ENCODE peak calls at places on chromosomes 1 and 21, in four cellular contexts. One of them, this sample, is unnamed.

GRCh38 chr1:93569479-93569878 is 112.2 kb downstream of the BCAR3 start:
- DNase-seq in tibial artery: no peak
- DNase-seq in AG04449: no peak
- DNase-seq in activated CD8-positive, alpha-beta T cell treated with anti-CD3 and anti-CD28 coated beads for 36 hours: no peak
- DNase-seq in this sample: no peak

GRCh38 chr1:43908858-43909257 is 24.7 kb upstream of the ARTN start:
- DNase-seq in AG04449: no peak
- DNase-seq in tibial artery: no peak
- DNase-seq in activated CD8-positive, alpha-beta T cell treated with anti-CD3 and anti-CD28 coated beads for 36 hours: no peak
- DNase-seq in this sample: no peak

GRCh38 chr1:179591592-179592580 is at the start of gene TDRD5:
- DNase-seq in activated CD8-positive, alpha-beta T cell treated with anti-CD3 and anti-CD28 coated beads for 36 hours: no peak
- DNase-seq in AG04449: no peak
- DNase-seq in tibial artery: no peak
- DNase-seq in this sample: peak

GRCh38 chr1:3097231-3097630 is 28.2 kb downstream of the PRDM16 start:
- DNase-seq in activated CD8-positive, alpha-beta T cell treated with anti-CD3 and anti-CD28 coated beads for 36 hours: no peak
- DNase-seq in AG04449: no peak
- DNase-seq in tibial artery: no peak
- DNase-seq in this sample: no peak

GRCh38 chr1:87333692-87334347 is 5.1 kb downstream of the LMO4 start:
- DNase-seq in AG04449: no peak
- DNase-seq in activated CD8-positive, alpha-beta T cell treated with anti-CD3 and anti-CD28 coated beads for 36 hours: peak
- DNase-seq in tibial artery: no peak
- DNase-seq in this sample: peak

GRCh38 chr1:200337831-200338230 is 72.0 kb downstream of the ZNF281 start:
- DNase-seq in AG04449: no peak
- DNase-seq in activated CD8-positive, alpha-beta T cell treated with anti-CD3 and anti-CD28 coated beads for 36 hours: no peak
- DNase-seq in tibial artery: no peak
- DNase-seq in this sample: no peak

GRCh38 chr1:14602131-14602530 is 3.6 kb downstream of the KAZN start:
- DNase-seq in tibial artery: no peak
- DNase-seq in AG04449: no peak
- DNase-seq in activated CD8-positive, alpha-beta T cell treated with anti-CD3 and anti-CD28 coated beads for 36 hours: no peak
- DNase-seq in this sample: no peak

GRCh38 chr1:178818416-178818815 is 52.5 kb downstream of the ANGPTL1 start:
- DNase-seq in tibial artery: no peak
- DNase-seq in AG04449: peak
- DNase-seq in activated CD8-positive, alpha-beta T cell treated with anti-CD3 and anti-CD28 coated beads for 36 hours: no peak
- DNase-seq in this sample: no peak

GRCh38 chr1:22749919-22750670 is 39.5 kb downstream of the EPHB2 start:
- DNase-seq in tibial artery: peak
- DNase-seq in activated CD8-positive, alpha-beta T cell treated with anti-CD3 and anti-CD28 coated beads for 36 hours: peak
- DNase-seq in AG04449: peak
- DNase-seq in this sample: no peak

GRCh38 chr1:200733907-200734306 is 4.8 kb upstream of the CAMSAP2 start:
- DNase-seq in activated CD8-positive, alpha-beta T cell treated with anti-CD3 and anti-CD28 coated beads for 36 hours: peak
- DNase-seq in AG04449: no peak
- DNase-seq in tibial artery: no peak
- DNase-seq in this sample: no peak

GRCh38 chr1:245247356-245247755 is 92.6 kb downstream of the KIF26B start:
- DNase-seq in AG04449: no peak
- DNase-seq in tibial artery: no peak
- DNase-seq in activated CD8-positive, alpha-beta T cell treated with anti-CD3 and anti-CD28 coated beads for 36 hours: no peak
- DNase-seq in this sample: no peak

GRCh38 chr1:14538335-14538734 is 60.1 kb upstream of the KAZN start:
- DNase-seq in tibial artery: no peak
- DNase-seq in AG04449: no peak
- DNase-seq in activated CD8-positive, alpha-beta T cell treated with anti-CD3 and anti-CD28 coated beads for 36 hours: no peak
- DNase-seq in this sample: no peak

GRCh38 chr1:39672551-39672947 is 642 bp upstream of the NT5C1A start:
- DNase-seq in AG04449: no peak
- DNase-seq in tibial artery: no peak
- DNase-seq in activated CD8-positive, alpha-beta T cell treated with anti-CD3 and anti-CD28 coated beads for 36 hours: peak
- DNase-seq in this sample: peak

GRCh38 chr1:226569879-226570547 is 21.4 kb downstream of the STUM start:
- DNase-seq in activated CD8-positive, alpha-beta T cell treated with anti-CD3 and anti-CD28 coated beads for 36 hours: peak
- DNase-seq in tibial artery: peak
- DNase-seq in AG04449: no peak
- DNase-seq in this sample: peak

GRCh38 chr1:170494369-170494768 is 37.6 kb upstream of the GORAB start:
- DNase-seq in activated CD8-positive, alpha-beta T cell treated with anti-CD3 and anti-CD28 coated beads for 36 hours: no peak
- DNase-seq in AG04449: no peak
- DNase-seq in tibial artery: no peak
- DNase-seq in this sample: no peak

GRCh38 chr1:47870946-47871750 is 126.0 kb downstream of the TRABD2B start:
- DNase-seq in activated CD8-positive, alpha-beta T cell treated with anti-CD3 and anti-CD28 coated beads for 36 hours: no peak
- DNase-seq in AG04449: no peak
- DNase-seq in tibial artery: no peak
- DNase-seq in this sample: no peak

GRCh38 chr21:22890656-22891055 is 1892.4 kb downstream of the NCAM2 start:
- DNase-seq in activated CD8-positive, alpha-beta T cell treated with anti-CD3 and anti-CD28 coated beads for 36 hours: no peak
- DNase-seq in AG04449: no peak
- DNase-seq in tibial artery: no peak
- DNase-seq in this sample: no peak

GRCh38 chr1:69649383-69649782 is 81.7 kb downstream of the LRRC7 start:
- DNase-seq in AG04449: no peak
- DNase-seq in tibial artery: no peak
- DNase-seq in activated CD8-positive, alpha-beta T cell treated with anti-CD3 and anti-CD28 coated beads for 36 hours: no peak
- DNase-seq in this sample: no peak

GRCh38 chr1:151851886-151852285 is 1.6 kb downstream of the THEM5 start:
- DNase-seq in activated CD8-positive, alpha-beta T cell treated with anti-CD3 and anti-CD28 coated beads for 36 hours: no peak
- DNase-seq in tibial artery: no peak
- DNase-seq in AG04449: no peak
- DNase-seq in this sample: no peak

GRCh38 chr1:225460737-225461532 is 33.1 kb upstream of the LBR start:
- DNase-seq in activated CD8-positive, alpha-beta T cell treated with anti-CD3 and anti-CD28 coated beads for 36 hours: peak
- DNase-seq in tibial artery: peak
- DNase-seq in AG04449: no peak
- DNase-seq in this sample: no peak

GRCh38 chr1:90000934-90001676 is 6.2 kb downstream of the ZNF326 start:
- DNase-seq in AG04449: no peak
- DNase-seq in tibial artery: no peak
- DNase-seq in activated CD8-positive, alpha-beta T cell treated with anti-CD3 and anti-CD28 coated beads for 36 hours: no peak
- DNase-seq in this sample: no peak

GRCh38 chr1:7899741-7900140 is 40.9 kb downstream of the TNFRSF9 start:
- DNase-seq in AG04449: no peak
- DNase-seq in tibial artery: no peak
- DNase-seq in activated CD8-positive, alpha-beta T cell treated with anti-CD3 and anti-CD28 coated beads for 36 hours: no peak
- DNase-seq in this sample: no peak

GRCh38 chr1:38301040-38301439 is 254.4 kb upstream of the POU3F1 start:
- DNase-seq in AG04449: no peak
- DNase-seq in tibial artery: no peak
- DNase-seq in activated CD8-positive, alpha-beta T cell treated with anti-CD3 and anti-CD28 coated beads for 36 hours: no peak
- DNase-seq in this sample: no peak

GRCh38 chr21:45304945-45305344 is 17.2 kb upstream of the POFUT2 start:
- DNase-seq in AG04449: no peak
- DNase-seq in activated CD8-positive, alpha-beta T cell treated with anti-CD3 and anti-CD28 coated beads for 36 hours: peak
- DNase-seq in tibial artery: peak
- DNase-seq in this sample: no peak

GRCh38 chr1:234185438-234185837 is 187.8 kb upstream of the COA6 start:
- DNase-seq in tibial artery: no peak
- DNase-seq in AG04449: no peak
- DNase-seq in activated CD8-positive, alpha-beta T cell treated with anti-CD3 and anti-CD28 coated beads for 36 hours: no peak
- DNase-seq in this sample: no peak

GRCh38 chr1:201640624-201641023 is 101.7 kb downstream of the NAV1 start:
- DNase-seq in tibial artery: no peak
- DNase-seq in activated CD8-positive, alpha-beta T cell treated with anti-CD3 and anti-CD28 coated beads for 36 hours: no peak
- DNase-seq in AG04449: no peak
- DNase-seq in this sample: no peak

GRCh38 chr21:30707409-30707808 is 11.2 kb downstream of the KRTAP21-3 start:
- DNase-seq in activated CD8-positive, alpha-beta T cell treated with anti-CD3 and anti-CD28 coated beads for 36 hours: no peak
- DNase-seq in AG04449: no peak
- DNase-seq in tibial artery: no peak
- DNase-seq in this sample: no peak

GRCh38 chr1:45563843-45564242 is 13.2 kb downstream of the AKR1A1 start:
- DNase-seq in AG04449: no peak
- DNase-seq in tibial artery: no peak
- DNase-seq in activated CD8-positive, alpha-beta T cell treated with anti-CD3 and anti-CD28 coated beads for 36 hours: no peak
- DNase-seq in this sample: no peak

GRCh38 chr1:155982106-155982505 is 3.8 kb upstream of the ARHGEF2 start:
- DNase-seq in activated CD8-positive, alpha-beta T cell treated with anti-CD3 and anti-CD28 coated beads for 36 hours: no peak
- DNase-seq in tibial artery: no peak
- DNase-seq in AG04449: no peak
- DNase-seq in this sample: no peak

GRCh38 chr21:31331231-31331630 is 12.8 kb downstream of the TIAM1 start:
- DNase-seq in activated CD8-positive, alpha-beta T cell treated with anti-CD3 and anti-CD28 coated beads for 36 hours: no peak
- DNase-seq in tibial artery: no peak
- DNase-seq in AG04449: no peak
- DNase-seq in this sample: no peak

GRCh38 chr1:205493241-205494085 is 11.0 kb upstream of the CDK18 start:
- DNase-seq in AG04449: no peak
- DNase-seq in tibial artery: peak
- DNase-seq in activated CD8-positive, alpha-beta T cell treated with anti-CD3 and anti-CD28 coated beads for 36 hours: peak
- DNase-seq in this sample: no peak

GRCh38 chr1:165763442-165763841 is 5.2 kb downstream of the TMCO1 start:
- DNase-seq in AG04449: no peak
- DNase-seq in activated CD8-positive, alpha-beta T cell treated with anti-CD3 and anti-CD28 coated beads for 36 hours: peak
- DNase-seq in tibial artery: no peak
- DNase-seq in this sample: no peak

GRCh38 chr1:67418839-67419586 is 11.2 kb downstream of the SERBP1 start:
- DNase-seq in AG04449: no peak
- DNase-seq in tibial artery: no peak
- DNase-seq in activated CD8-positive, alpha-beta T cell treated with anti-CD3 and anti-CD28 coated beads for 36 hours: no peak
- DNase-seq in this sample: no peak

GRCh38 chr1:67415041-67415440 is 15.2 kb downstream of the SERBP1 start:
- DNase-seq in tibial artery: no peak
- DNase-seq in activated CD8-positive, alpha-beta T cell treated with anti-CD3 and anti-CD28 coated beads for 36 hours: no peak
- DNase-seq in AG04449: no peak
- DNase-seq in this sample: no peak

GRCh38 chr1:67420835-67421492 is 9.2 kb downstream of the SERBP1 start:
- DNase-seq in AG04449: no peak
- DNase-seq in tibial artery: no peak
- DNase-seq in activated CD8-positive, alpha-beta T cell treated with anti-CD3 and anti-CD28 coated beads for 36 hours: no peak
- DNase-seq in this sample: no peak
- TF ChIP-seq CTCF in AG04449: no peak
- TF ChIP-seq CTCF in tibial artery: no peak
- TF ChIP-seq CTCF in activated CD8-positive, alpha-beta T cell treated with anti-CD3 and anti-CD28 coated beads for 36 hours: no peak
- TF ChIP-seq CTCF in this sample: no peak

DNA sequence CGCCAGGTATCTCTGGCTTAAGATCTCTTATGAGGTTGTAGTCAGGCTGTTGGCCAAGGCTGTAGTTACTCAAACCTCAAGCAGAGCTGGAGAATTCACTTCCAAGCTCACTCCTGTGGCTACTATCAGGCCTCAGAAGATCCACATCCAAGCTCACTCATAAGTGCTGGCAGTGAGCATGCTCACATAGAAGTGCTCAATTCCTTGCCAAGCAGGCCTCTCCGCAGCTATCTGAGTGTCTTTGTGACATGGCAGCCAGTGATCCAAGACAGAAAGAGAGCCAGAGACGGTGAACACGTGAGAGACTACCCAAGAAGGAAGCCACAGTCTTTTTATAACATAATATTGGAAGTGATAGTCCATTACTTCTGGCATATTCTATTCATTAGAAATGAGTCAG is 278.2 kb downstream of the PAPPA2 start:
- DNase-seq in AG04449: no peak
- DNase-seq in tibial artery: no peak
- DNase-seq in activated CD8-positive, alpha-beta T cell treated with anti-CD3 and anti-CD28 coated beads for 36 hours: no peak
- DNase-seq in this sample: no peak
- TF ChIP-seq CTCF in AG04449: no peak
- TF ChIP-seq CTCF in tibial artery: no peak
- TF ChIP-seq CTCF in activated CD8-positive, alpha-beta T cell treated with anti-CD3 and anti-CD28 coated beads for 36 hours: no peak
- TF ChIP-seq CTCF in this sample: no peak

GRCh38 chr1:163535807-163536206 is 214.1 kb downstream of the NUF2 start:
- DNase-seq in activated CD8-positive, alpha-beta T cell treated with anti-CD3 and anti-CD28 coated beads for 36 hours: no peak
- DNase-seq in tibial artery: no peak
- DNase-seq in AG04449: no peak
- DNase-seq in this sample: no peak
- TF ChIP-seq CTCF in activated CD8-positive, alpha-beta T cell treated with anti-CD3 and anti-CD28 coated beads for 36 hours: no peak
- TF ChIP-seq CTCF in tibial artery: no peak
- TF ChIP-seq CTCF in AG04449: peak
- TF ChIP-seq CTCF in this sample: peak

GRCh38 chr1:116168277-116169032 is 57.3 kb downstream of the MAB21L3 start:
- DNase-seq in activated CD8-positive, alpha-beta T cell treated with anti-CD3 and anti-CD28 coated beads for 36 hours: peak
- DNase-seq in tibial artery: peak
- DNase-seq in AG04449: no peak
- DNase-seq in this sample: peak
- TF ChIP-seq CTCF in activated CD8-positive, alpha-beta T cell treated with anti-CD3 and anti-CD28 coated beads for 36 hours: peak
- TF ChIP-seq CTCF in tibial artery: peak
- TF ChIP-seq CTCF in AG04449: peak
- TF ChIP-seq CTCF in this sample: peak

DNA sequence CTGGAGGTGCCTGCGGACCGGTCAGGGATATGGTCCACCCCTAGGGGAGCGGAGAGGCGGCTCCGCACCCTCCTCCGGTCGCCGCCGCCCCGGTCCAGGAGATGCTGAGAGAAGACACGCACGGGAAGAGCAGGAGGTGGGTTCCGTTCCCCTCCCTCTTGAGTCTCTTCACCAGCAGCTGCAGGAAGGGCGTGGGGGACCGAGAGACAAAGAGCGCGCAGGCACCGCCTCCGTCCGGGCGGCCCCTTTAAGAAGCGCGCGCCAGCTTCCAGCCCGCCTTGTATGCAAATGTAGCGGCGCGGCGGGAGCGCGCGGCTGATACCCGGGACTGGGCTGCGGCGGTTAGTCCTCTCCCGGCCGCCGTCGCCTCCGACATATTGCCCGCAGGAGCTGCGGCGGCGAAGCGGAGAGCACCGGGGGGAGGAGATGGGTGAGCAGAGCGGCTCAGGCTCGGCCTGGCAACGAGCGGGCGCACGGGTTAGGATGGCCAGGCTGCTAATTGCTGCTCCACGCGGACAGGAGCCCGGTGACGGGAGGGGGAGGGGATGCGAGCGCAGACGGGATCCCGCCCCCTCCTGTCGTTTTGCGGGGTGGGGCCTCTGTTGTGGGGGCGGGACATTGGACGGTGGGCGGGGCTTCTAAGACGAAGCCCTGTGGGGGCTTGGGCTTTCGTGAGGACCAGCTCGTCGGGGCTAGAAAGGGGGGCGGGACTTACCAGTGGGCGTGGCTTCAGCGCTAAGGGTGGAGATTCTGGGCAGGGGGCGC is at the start of gene TMEM39B:
- DNase-seq in tibial artery: peak
- DNase-seq in activated CD8-positive, alpha-beta T cell treated with anti-CD3 and anti-CD28 coated beads for 36 hours: peak
- DNase-seq in AG04449: no peak
- DNase-seq in this sample: peak
- TF ChIP-seq CTCF in tibial artery: peak
- TF ChIP-seq CTCF in activated CD8-positive, alpha-beta T cell treated with anti-CD3 and anti-CD28 coated beads for 36 hours: no peak
- TF ChIP-seq CTCF in AG04449: no peak
- TF ChIP-seq CTCF in this sample: peak

DNA sequence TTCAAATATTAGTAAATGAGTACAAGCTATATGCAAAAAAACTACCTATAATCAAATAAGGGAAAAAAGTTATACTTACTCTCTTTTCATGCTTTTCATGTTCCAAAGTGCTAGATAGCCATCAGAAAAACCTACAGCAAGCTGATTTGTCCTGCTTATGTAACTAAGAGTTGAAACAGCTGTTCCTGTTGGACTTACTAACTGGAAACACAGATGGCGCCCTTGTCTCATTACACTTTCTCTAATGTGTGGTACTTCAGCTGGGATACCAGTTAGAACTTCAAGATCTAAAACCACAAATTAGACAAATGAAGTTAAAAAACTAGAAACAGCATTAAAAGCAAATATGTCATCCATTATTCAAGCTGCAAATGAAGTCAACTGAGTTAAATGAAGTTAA is 24.3 kb downstream of the AHCTF1 start:
- DNase-seq in tibial artery: no peak
- DNase-seq in AG04449: no peak
- DNase-seq in activated CD8-positive, alpha-beta T cell treated with anti-CD3 and anti-CD28 coated beads for 36 hours: peak
- DNase-seq in this sample: no peak
- TF ChIP-seq CTCF in tibial artery: peak
- TF ChIP-seq CTCF in AG04449: peak
- TF ChIP-seq CTCF in activated CD8-positive, alpha-beta T cell treated with anti-CD3 and anti-CD28 coated beads for 36 hours: peak
- TF ChIP-seq CTCF in this sample: peak

This sample was measured in GM10248.